ENCODE peak calls at places on chromosomes 6 and 20, in seven cellular contexts. One of them, this sample, is unnamed.

GRCh38 chr20:11350126-11351005 is 567.3 kb upstream of the BTBD3 start:
- DNase-seq in sigmoid colon: no peak
- DNase-seq in H1: no peak
- DNase-seq in HepG2: no peak
- DNase-seq in Panc1: no peak
- DNase-seq in GM23338: no peak
- DNase-seq in breast epithelium: peak
- DNase-seq in this sample: no peak

GRCh38 chr20:32036252-32036651 is 15.8 kb upstream of the HCK start:
- DNase-seq in sigmoid colon: no peak
- DNase-seq in H1: no peak
- DNase-seq in HepG2: no peak
- DNase-seq in Panc1: no peak
- DNase-seq in GM23338: no peak
- DNase-seq in breast epithelium: no peak
- DNase-seq in this sample: no peak

GRCh38 chr6:69164564-69165252 is 529.6 kb downstream of the ADGRB3 start:
- DNase-seq in sigmoid colon: no peak
- DNase-seq in H1: no peak
- DNase-seq in HepG2: no peak
- DNase-seq in Panc1: no peak
- DNase-seq in GM23338: peak
- DNase-seq in breast epithelium: no peak
- DNase-seq in this sample: no peak

GRCh38 chr6:114785235-114786127 is 442.7 kb upstream of the HS3ST5 start:
- DNase-seq in sigmoid colon: no peak
- DNase-seq in H1: no peak
- DNase-seq in HepG2: no peak
- DNase-seq in Panc1: no peak
- DNase-seq in GM23338: no peak
- DNase-seq in breast epithelium: no peak
- DNase-seq in this sample: no peak

GRCh38 chr6:79045966-79046365 is 32.1 kb downstream of the PHIP start:
- DNase-seq in sigmoid colon: no peak
- DNase-seq in H1: no peak
- DNase-seq in HepG2: no peak
- DNase-seq in Panc1: no peak
- DNase-seq in GM23338: no peak
- DNase-seq in breast epithelium: no peak
- DNase-seq in this sample: no peak

GRCh38 chr6:28587011-28587745 is 61.5 kb downstream of the GPX5 start:
- DNase-seq in sigmoid colon: no peak
- DNase-seq in H1: peak
- DNase-seq in HepG2: peak
- DNase-seq in Panc1: no peak
- DNase-seq in GM23338: peak
- DNase-seq in breast epithelium: peak
- DNase-seq in this sample: no peak

GRCh38 chr6:142570221-142570671 is 268.4 kb downstream of the ADGRG6 start:
- DNase-seq in sigmoid colon: no peak
- DNase-seq in H1: no peak
- DNase-seq in HepG2: peak
- DNase-seq in Panc1: no peak
- DNase-seq in GM23338: no peak
- DNase-seq in breast epithelium: peak
- DNase-seq in this sample: peak

GRCh38 chr6:170371588-170371987 is 65.0 kb downstream of the FAM120B start:
- DNase-seq in sigmoid colon: no peak
- DNase-seq in H1: no peak
- DNase-seq in HepG2: no peak
- DNase-seq in Panc1: no peak
- DNase-seq in GM23338: peak
- DNase-seq in breast epithelium: no peak
- DNase-seq in this sample: no peak

GRCh38 chr6:129007819-129008218 is 124.9 kb downstream of the LAMA2 start:
- DNase-seq in sigmoid colon: no peak
- DNase-seq in H1: no peak
- DNase-seq in HepG2: no peak
- DNase-seq in Panc1: no peak
- DNase-seq in GM23338: no peak
- DNase-seq in breast epithelium: no peak
- DNase-seq in this sample: no peak

GRCh38 chr6:69768664-69769063 is 28.1 kb downstream of the LMBRD1 start:
- DNase-seq in sigmoid colon: no peak
- DNase-seq in H1: no peak
- DNase-seq in HepG2: no peak
- DNase-seq in Panc1: no peak
- DNase-seq in GM23338: no peak
- DNase-seq in breast epithelium: no peak
- DNase-seq in this sample: no peak

GRCh38 chr6:30742316-30743098 is at the start of gene FLOT1:
- DNase-seq in sigmoid colon: peak
- DNase-seq in H1: peak
- DNase-seq in HepG2: peak
- DNase-seq in Panc1: peak
- DNase-seq in GM23338: peak
- DNase-seq in breast epithelium: peak
- DNase-seq in this sample: peak

GRCh38 chr6:153140299-153140698 is 9.2 kb upstream of the RGS17 start:
- DNase-seq in sigmoid colon: no peak
- DNase-seq in H1: no peak
- DNase-seq in HepG2: no peak
- DNase-seq in Panc1: no peak
- DNase-seq in GM23338: no peak
- DNase-seq in breast epithelium: no peak
- DNase-seq in this sample: no peak

GRCh38 chr6:148761532-148761951 is 14.7 kb downstream of the UST start:
- DNase-seq in sigmoid colon: no peak
- DNase-seq in H1: no peak
- DNase-seq in HepG2: no peak
- DNase-seq in Panc1: no peak
- DNase-seq in GM23338: no peak
- DNase-seq in breast epithelium: no peak
- DNase-seq in this sample: no peak

GRCh38 chr6:116533233-116533957 is 12.1 kb downstream of the TRAPPC3L start:
- DNase-seq in sigmoid colon: no peak
- DNase-seq in H1: no peak
- DNase-seq in HepG2: no peak
- DNase-seq in Panc1: no peak
- DNase-seq in GM23338: peak
- DNase-seq in breast epithelium: no peak
- DNase-seq in this sample: no peak

GRCh38 chr6:40419377-40419776 is 167.8 kb downstream of the LRFN2 start:
- DNase-seq in sigmoid colon: no peak
- DNase-seq in H1: no peak
- DNase-seq in HepG2: no peak
- DNase-seq in Panc1: no peak
- DNase-seq in GM23338: peak
- DNase-seq in breast epithelium: no peak
- DNase-seq in this sample: no peak

GRCh38 chr20:45368221-45368980 is 5.4 kb downstream of the SYS1 start:
- DNase-seq in sigmoid colon: no peak
- DNase-seq in H1: no peak
- DNase-seq in HepG2: no peak
- DNase-seq in Panc1: no peak
- DNase-seq in GM23338: no peak
- DNase-seq in breast epithelium: no peak
- DNase-seq in this sample: no peak

GRCh38 chr6:105815657-105816555 is 270.2 kb upstream of the PRDM1 start:
- DNase-seq in sigmoid colon: no peak
- DNase-seq in H1: no peak
- DNase-seq in HepG2: no peak
- DNase-seq in Panc1: no peak
- DNase-seq in GM23338: no peak
- DNase-seq in breast epithelium: no peak
- DNase-seq in this sample: no peak

GRCh38 chr20:64080013-64080812 is at the start of gene OPRL1:
- DNase-seq in sigmoid colon: no peak
- DNase-seq in H1: peak
- DNase-seq in HepG2: no peak
- DNase-seq in Panc1: no peak
- DNase-seq in GM23338: peak
- DNase-seq in breast epithelium: no peak
- DNase-seq in this sample: peak

GRCh38 chr6:122144229-122144628 is 255.2 kb upstream of the HSF2 start:
- DNase-seq in sigmoid colon: no peak
- DNase-seq in H1: no peak
- DNase-seq in HepG2: no peak
- DNase-seq in Panc1: no peak
- DNase-seq in GM23338: no peak
- DNase-seq in breast epithelium: no peak
- DNase-seq in this sample: no peak

GRCh38 chr6:69019832-69020231 is 384.8 kb downstream of the ADGRB3 start:
- DNase-seq in sigmoid colon: no peak
- DNase-seq in H1: no peak
- DNase-seq in HepG2: no peak
- DNase-seq in Panc1: no peak
- DNase-seq in GM23338: no peak
- DNase-seq in breast epithelium: no peak
- DNase-seq in this sample: peak

GRCh38 chr6:165988306-165988756 is 179.3 kb downstream of the TBXT start:
- DNase-seq in sigmoid colon: no peak
- DNase-seq in H1: peak
- DNase-seq in HepG2: no peak
- DNase-seq in Panc1: no peak
- DNase-seq in GM23338: peak
- DNase-seq in breast epithelium: no peak
- DNase-seq in this sample: no peak

GRCh38 chr6:165986647-165987482 is 180.8 kb downstream of the TBXT start:
- DNase-seq in sigmoid colon: peak
- DNase-seq in H1: peak
- DNase-seq in HepG2: no peak
- DNase-seq in Panc1: no peak
- DNase-seq in GM23338: peak
- DNase-seq in breast epithelium: no peak
- DNase-seq in this sample: no peak

GRCh38 chr6:165988757-165989456 is 178.7 kb downstream of the TBXT start:
- DNase-seq in sigmoid colon: peak
- DNase-seq in H1: no peak
- DNase-seq in HepG2: no peak
- DNase-seq in Panc1: no peak
- DNase-seq in GM23338: peak
- DNase-seq in breast epithelium: no peak
- DNase-seq in this sample: no peak

GRCh38 chr6:165985926-165986646 is 181.6 kb downstream of the TBXT start:
- DNase-seq in sigmoid colon: no peak
- DNase-seq in H1: peak
- DNase-seq in HepG2: no peak
- DNase-seq in Panc1: no peak
- DNase-seq in GM23338: peak
- DNase-seq in breast epithelium: no peak
- DNase-seq in this sample: no peak

DNA sequence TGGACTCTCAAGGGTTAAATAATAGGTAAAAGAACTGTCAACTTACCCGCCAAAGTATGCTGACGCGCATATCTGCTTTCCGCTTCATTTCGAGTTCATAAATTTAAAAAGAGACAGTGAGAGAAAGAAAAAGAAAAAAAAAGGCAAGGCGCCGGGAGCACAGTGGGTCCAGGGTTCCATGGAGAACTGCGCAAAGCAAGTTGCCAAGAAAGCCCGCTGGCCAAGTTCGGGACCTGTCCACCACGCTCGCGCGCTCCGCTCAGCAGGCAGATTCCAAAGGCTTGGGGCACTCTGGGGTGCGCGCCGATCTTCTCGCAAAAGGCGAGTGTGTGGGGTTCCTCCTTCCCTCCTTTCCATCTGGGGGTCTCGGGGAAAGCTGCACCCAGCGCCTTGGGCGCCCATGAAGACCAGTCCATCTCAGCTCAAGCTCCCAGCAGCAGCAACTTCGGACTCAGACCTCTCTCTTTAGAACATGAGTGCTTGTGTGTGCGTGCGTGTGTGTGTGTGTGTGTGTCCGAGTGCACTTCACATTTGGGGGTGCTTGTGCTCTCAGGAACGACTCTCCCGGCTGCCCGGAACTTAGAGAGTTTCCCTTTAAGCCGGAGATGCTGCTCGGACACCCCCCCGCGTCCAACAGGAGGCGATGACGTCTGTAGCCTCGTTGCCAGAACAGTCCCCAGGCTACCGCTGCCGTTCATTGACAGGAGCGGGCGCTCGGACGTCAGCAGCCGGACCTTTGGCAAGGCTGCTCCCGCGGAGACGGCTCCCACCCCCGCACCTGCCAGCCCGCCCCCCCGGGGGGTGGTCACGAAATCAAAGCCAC is 180.0 kb downstream of the TBXT start:
- DNase-seq in sigmoid colon: peak
- DNase-seq in H1: peak
- DNase-seq in HepG2: no peak
- DNase-seq in Panc1: no peak
- DNase-seq in GM23338: peak
- DNase-seq in breast epithelium: no peak
- DNase-seq in this sample: no peak
- TF ChIP-seq POLR2AphosphoS5 in sigmoid colon: peak
- TF ChIP-seq POLR2AphosphoS5 in H1: no peak
- TF ChIP-seq POLR2AphosphoS5 in HepG2: no peak
- TF ChIP-seq POLR2AphosphoS5 in Panc1: no peak
- TF ChIP-seq POLR2AphosphoS5 in GM23338: no peak
- TF ChIP-seq POLR2AphosphoS5 in breast epithelium: no peak
- TF ChIP-seq POLR2AphosphoS5 in this sample: no peak

DNA sequence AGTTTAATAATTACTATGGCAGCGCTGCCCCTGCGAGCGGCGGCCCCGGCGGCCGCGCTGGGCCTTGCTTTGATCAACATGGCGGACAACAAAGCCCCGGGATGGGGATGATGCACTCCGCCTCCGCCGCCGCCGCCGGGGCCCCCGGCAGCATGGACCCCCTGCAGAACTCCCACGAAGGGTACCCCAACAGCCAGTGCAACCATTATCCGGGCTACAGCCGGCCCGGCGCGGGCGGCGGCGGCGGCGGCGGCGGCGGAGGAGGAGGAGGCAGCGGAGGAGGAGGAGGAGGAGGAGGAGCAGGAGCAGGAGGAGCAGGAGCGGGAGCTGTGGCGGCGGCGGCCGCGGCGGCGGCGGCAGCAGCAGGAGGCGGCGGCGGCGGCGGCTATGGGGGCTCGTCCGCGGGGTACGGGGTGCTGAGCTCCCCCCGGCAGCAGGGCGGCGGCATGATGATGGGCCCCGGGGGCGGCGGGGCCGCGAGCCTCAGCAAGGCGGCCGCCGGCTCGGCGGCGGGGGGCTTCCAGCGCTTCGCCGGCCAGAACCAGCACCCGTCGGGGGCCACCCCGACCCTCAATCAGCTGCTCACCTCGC is 1.5 kb downstream of the ARID1B start:
- DNase-seq in sigmoid colon: peak
- DNase-seq in H1: peak
- DNase-seq in HepG2: peak
- DNase-seq in Panc1: no peak
- DNase-seq in GM23338: peak
- DNase-seq in breast epithelium: peak
- DNase-seq in this sample: peak
- TF ChIP-seq POLR2AphosphoS5 in sigmoid colon: peak
- TF ChIP-seq POLR2AphosphoS5 in H1: no peak
- TF ChIP-seq POLR2AphosphoS5 in HepG2: no peak
- TF ChIP-seq POLR2AphosphoS5 in Panc1: no peak
- TF ChIP-seq POLR2AphosphoS5 in GM23338: peak
- TF ChIP-seq POLR2AphosphoS5 in breast epithelium: no peak
- TF ChIP-seq POLR2AphosphoS5 in this sample: no peak

GRCh38 chr6:166490671-166491500 is 95.6 kb downstream of the RAMACL start:
- DNase-seq in sigmoid colon: peak
- DNase-seq in H1: no peak
- DNase-seq in HepG2: no peak
- DNase-seq in Panc1: no peak
- DNase-seq in GM23338: no peak
- DNase-seq in breast epithelium: no peak
- DNase-seq in this sample: peak
- TF ChIP-seq POLR2AphosphoS5 in sigmoid colon: no peak
- TF ChIP-seq POLR2AphosphoS5 in H1: no peak
- TF ChIP-seq POLR2AphosphoS5 in HepG2: no peak
- TF ChIP-seq POLR2AphosphoS5 in Panc1: no peak
- TF ChIP-seq POLR2AphosphoS5 in GM23338: no peak
- TF ChIP-seq POLR2AphosphoS5 in breast epithelium: no peak
- TF ChIP-seq POLR2AphosphoS5 in this sample: peak

GRCh38 chr6:36765943-36766648 is 68.5 kb downstream of the RAB44 start:
- DNase-seq in sigmoid colon: peak
- DNase-seq in H1: peak
- DNase-seq in HepG2: peak
- DNase-seq in Panc1: no peak
- DNase-seq in GM23338: peak
- DNase-seq in breast epithelium: peak
- DNase-seq in this sample: peak
- TF ChIP-seq POLR2AphosphoS5 in sigmoid colon: no peak
- TF ChIP-seq POLR2AphosphoS5 in H1: no peak
- TF ChIP-seq POLR2AphosphoS5 in HepG2: no peak
- TF ChIP-seq POLR2AphosphoS5 in Panc1: no peak
- TF ChIP-seq POLR2AphosphoS5 in GM23338: no peak
- TF ChIP-seq POLR2AphosphoS5 in breast epithelium: no peak
- TF ChIP-seq POLR2AphosphoS5 in this sample: no peak